ENCODE peak calls at places on chromosomes 2 and 18, in nine cellular contexts. N, H, K, E, B, M, I, R and L are unnamed samples.

GRCh38 chr2:106575955-106576354 is 88.8 kb downstream of the CD8B2 start:
- DNase-seq in M (no peak), K (no peak), H (no peak), I (peak), E (peak), R (peak), B (peak), N (peak), L (no peak)

GRCh38 chr2:113842919-113843736 is 46.8 kb upstream of the ACTR3 start:
- DNase-seq in B (no peak), E (no peak), M (no peak), R (peak), I (no peak), K (no peak), H (no peak), N (peak), L (no peak)

GRCh38 chr2:10489842-10490555 is 41.9 kb upstream of the ODC1 start:
- DNase-seq in B (no peak), R (no peak), H (no peak), N (peak), M (no peak), K (no peak), I (peak), E (no peak), L (no peak)

GRCh38 chr18:78582131-78582789 is 397.4 kb upstream of the SALL3 start:
- DNase-seq in I (no peak), H (no peak), E (no peak), R (no peak), N (no peak), M (no peak), B (no peak), K (no peak), L (no peak)

GRCh38 chr2:148490840-148491439 is 153.6 kb upstream of the EPC2 start:
- DNase-seq in I (no peak), E (no peak), M (no peak), R (no peak), H (no peak), K (no peak), B (no peak), N (no peak), L (no peak)

GRCh38 chr2:27051902-27052645 is 606 bp downstream of the AGBL5 start:
- DNase-seq in M (peak), E (peak), I (no peak), R (no peak), B (peak), K (no peak), N (peak), H (no peak), L (peak)

GRCh38 chr2:50879457-50879856 is 152.5 kb downstream of the NRXN1 start:
- DNase-seq in H (no peak), I (no peak), K (no peak), N (no peak), R (no peak), E (no peak), B (no peak), M (no peak), L (no peak)

GRCh38 chr2:37985333-37985732 is 60.2 kb downstream of the RMDN2 start:
- DNase-seq in H (peak), I (peak), K (no peak), B (no peak), N (peak), M (no peak), R (peak), E (no peak), L (no peak)

GRCh38 chr2:240567137-240567871 is 980 bp upstream of the RNPEPL1 start:
- DNase-seq in H (no peak), B (no peak), E (peak), I (no peak), R (no peak), K (no peak), M (peak), N (no peak), L (no peak)

GRCh38 chr2:141927536-141927935 is 203.3 kb downstream of the LRP1B start:
- DNase-seq in M (no peak), N (peak), E (no peak), K (no peak), B (no peak), R (no peak), I (no peak), H (no peak), L (no peak)

GRCh38 chr2:59882279-59882678 is 671.2 kb downstream of the BCL11A start:
- DNase-seq in R (no peak), I (no peak), B (no peak), K (no peak), E (no peak), N (no peak), H (no peak), M (no peak), L (no peak)
- TF ChIP-seq CTCF in R (no peak), I (no peak), B (no peak), K (no peak), E (no peak), N (no peak), H (no peak), M (no peak), L (no peak)

GRCh38 chr2:158179660-158180059 is 78.0 kb downstream of the UPP2 start:
- DNase-seq in N (no peak), H (peak), R (peak), K (no peak), M (no peak), E (no peak), B (no peak), I (peak), L (no peak)

GRCh38 chr2:158174495-158174894 is 72.8 kb downstream of the UPP2 start:
- DNase-seq in I (no peak), M (no peak), R (no peak), H (no peak), E (no peak), N (no peak), K (no peak), B (no peak), L (no peak)

GRCh38 chr2:158178646-158179045 is 77.0 kb downstream of the UPP2 start:
- DNase-seq in K (no peak), N (no peak), R (no peak), I (no peak), M (no peak), B (no peak), E (no peak), H (no peak), L (no peak)

GRCh38 chr2:158172719-158173118 is 71.0 kb downstream of the UPP2 start:
- DNase-seq in R (no peak), I (no peak), B (no peak), M (no peak), H (no peak), E (no peak), K (no peak), N (no peak), L (no peak)

DNA sequence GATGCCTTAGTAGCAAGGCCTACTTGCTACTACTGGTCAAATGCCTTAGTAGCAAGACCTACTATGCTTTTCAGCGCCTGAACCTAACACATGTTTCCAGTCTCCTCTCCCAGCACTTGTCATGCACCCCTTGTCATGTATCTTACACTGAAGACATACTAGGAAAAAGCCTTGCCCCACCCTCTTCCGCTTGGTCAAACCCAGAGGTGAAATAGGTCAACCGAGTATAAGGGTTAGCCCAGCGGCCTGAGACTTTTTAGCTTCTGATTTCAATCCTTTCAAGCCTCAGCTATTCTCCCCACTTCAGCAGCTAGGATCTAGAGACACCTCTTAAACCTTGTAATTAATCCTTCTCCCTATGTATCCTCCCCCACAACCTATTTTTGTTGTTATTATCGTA is 73.3 kb downstream of the UPP2 start:
- DNase-seq in B (no peak), M (no peak), R (no peak), E (no peak), K (no peak), N (no peak), I (no peak), H (no peak), L (no peak)
- TF ChIP-seq CTCF in B (no peak), M (no peak), R (no peak), E (no peak), K (no peak), N (no peak), I (no peak), H (no peak), L (no peak)

GRCh38 chr2:216765810-216766259 is 70.5 kb upstream of the IGFBP5 start:
- DNase-seq in E (peak), I (no peak), H (peak), K (no peak), B (peak), R (no peak), M (no peak), N (no peak), L (no peak)
- TF ChIP-seq CTCF in E (peak), I (no peak), H (no peak), K (no peak), B (no peak), R (no peak), M (no peak), N (no peak), L (no peak)

GRCh38 chr2:99555410-99555809 is 65.6 kb upstream of the REV1 start:
- DNase-seq in B (no peak), N (no peak), I (no peak), M (no peak), K (no peak), E (no peak), H (no peak), R (peak), L (no peak)

GRCh38 chr2:99559075-99559662 is 69.4 kb upstream of the REV1 start:
- DNase-seq in E (peak), N (peak), I (peak), M (peak), K (peak), R (peak), B (peak), H (peak), L (peak)

GRCh38 chr2:99550368-99550767 is 60.6 kb upstream of the REV1 start:
- DNase-seq in K (no peak), R (no peak), I (no peak), N (no peak), H (no peak), E (no peak), M (no peak), B (no peak), L (no peak)

GRCh38 chr2:99552529-99552928 is 62.7 kb upstream of the REV1 start:
- DNase-seq in M (no peak), N (no peak), K (no peak), B (no peak), E (no peak), I (no peak), R (no peak), H (no peak), L (no peak)

DNA sequence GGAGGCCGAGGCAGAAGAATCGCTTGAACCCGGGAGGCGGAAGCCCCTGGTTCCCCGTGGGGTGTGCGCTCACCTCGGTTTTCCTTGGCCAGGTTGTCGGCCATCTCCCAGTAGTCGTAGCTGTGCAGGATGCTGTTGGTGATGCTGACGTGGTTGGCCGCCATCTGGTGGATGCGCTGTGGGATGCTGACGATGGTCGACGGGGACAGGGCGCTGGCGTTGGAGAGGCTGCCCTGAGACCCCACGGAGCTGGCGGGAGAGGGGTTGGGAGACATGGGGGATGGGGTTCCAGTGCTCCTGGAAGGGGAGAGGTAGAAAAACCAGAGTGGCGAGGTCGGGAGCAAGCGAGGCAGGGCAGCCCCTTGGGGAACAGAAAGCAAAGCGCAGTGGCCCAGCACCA is 64.4 kb upstream of the REV1 start:
- DNase-seq in B (peak), R (no peak), N (no peak), E (no peak), I (no peak), K (no peak), H (no peak), M (no peak), L (no peak)
- TF ChIP-seq CTCF in B (peak), R (peak), N (no peak), E (no peak), I (peak), K (no peak), H (peak), M (no peak), L (no peak)

GRCh38 chr2:212538156-212539144 is at the start of gene ERBB4:
- DNase-seq in N (no peak), H (peak), M (no peak), E (no peak), R (no peak), I (no peak), K (peak), B (peak), L (peak)

GRCh38 chr2:212539145-212539880 is 711 bp upstream of the ERBB4 start:
- DNase-seq in K (no peak), B (peak), M (no peak), H (peak), R (peak), E (no peak), I (no peak), N (no peak), L (peak)

GRCh38 chr2:212536385-212537310 is 2.0 kb downstream of the ERBB4 start:
- DNase-seq in M (no peak), K (no peak), R (no peak), E (no peak), H (no peak), I (no peak), N (no peak), B (no peak), L (no peak)

GRCh38 chr2:212537311-212538155 is 1.1 kb downstream of the ERBB4 start:
- DNase-seq in B (peak), H (peak), I (no peak), E (no peak), K (peak), N (no peak), M (peak), R (peak), L (peak)

GRCh38 chr2:212540356-212540755 is 1.8 kb upstream of the ERBB4 start:
- DNase-seq in H (no peak), K (no peak), M (no peak), N (no peak), B (peak), I (no peak), R (no peak), E (no peak), L (no peak)
- TF ChIP-seq CTCF in H (no peak), K (no peak), M (no peak), N (no peak), B (no peak), I (no peak), R (no peak), E (no peak), L (no peak)

DNA sequence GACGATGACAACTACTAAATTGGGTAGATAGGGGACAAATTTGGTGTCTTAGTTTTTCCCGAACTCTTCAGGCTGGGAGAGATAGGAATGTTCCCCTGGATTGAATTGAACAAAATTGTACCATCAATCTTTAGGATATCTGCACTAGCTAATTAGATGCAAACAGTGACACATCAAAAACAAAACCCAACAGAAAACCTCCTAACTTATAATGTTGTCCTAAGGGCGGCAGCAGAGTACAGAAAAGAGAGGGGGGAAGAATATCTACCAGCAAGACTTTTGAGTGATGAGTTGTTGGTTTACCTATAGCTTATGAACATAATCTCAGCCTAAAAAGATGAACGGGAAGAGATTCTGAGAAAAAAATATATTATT is 342.9 kb downstream of the INSIG2 start:
- DNase-seq in E (no peak), I (no peak), M (no peak), H (peak), R (peak), B (no peak), N (no peak), K (no peak), L (peak)
- TF ChIP-seq CTCF in E (no peak), I (no peak), M (no peak), H (peak), R (no peak), B (peak), N (no peak), K (no peak), L (no peak)

GRCh38 chr2:178324072-178324471 is 126.9 kb downstream of the PRKRA start:
- DNase-seq in M (peak), K (no peak), N (no peak), I (no peak), H (no peak), B (no peak), R (peak), E (peak), L (no peak)
- TF ChIP-seq CTCF in M (no peak), K (no peak), N (no peak), I (no peak), H (no peak), B (no peak), R (no peak), E (no peak), L (no peak)

GRCh38 chr18:65227970-65228369 is 522.8 kb upstream of the CDH7 start:
- DNase-seq in R (no peak), I (no peak), H (peak), B (no peak), N (no peak), E (no peak), M (no peak), K (no peak), L (no peak)
- TF ChIP-seq CTCF in R (no peak), I (peak), H (peak), B (no peak), N (no peak), E (no peak), M (no peak), K (no peak), L (no peak)

DNA sequence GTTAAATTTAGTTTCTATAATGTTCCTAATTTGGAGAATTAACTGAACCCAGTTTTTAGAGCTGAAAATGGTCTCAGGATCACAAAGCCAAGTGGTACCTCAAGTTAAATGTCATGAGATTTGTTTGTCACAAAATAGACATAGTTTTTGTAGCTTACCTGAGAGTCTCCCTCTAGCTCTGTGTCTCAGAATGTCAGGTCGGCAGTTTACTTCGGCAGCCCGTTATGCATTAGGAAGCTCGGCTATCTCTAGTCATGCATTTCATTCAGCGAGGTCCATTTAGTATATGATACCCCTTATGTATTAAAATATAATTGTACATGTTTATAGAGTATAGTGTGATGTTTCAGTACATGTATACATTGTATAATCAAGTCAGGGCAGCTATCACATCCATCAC is 155.6 kb downstream of the EML6 start:
- DNase-seq in B (no peak), M (no peak), I (no peak), H (no peak), E (no peak), N (no peak), R (no peak), K (no peak), L (no peak)
- TF ChIP-seq CTCF in B (no peak), M (no peak), I (no peak), H (no peak), E (no peak), N (no peak), R (no peak), K (no peak), L (no peak)